ENCODE peak calls at places on chromosomes 5 and 9, in ten cellular contexts. J is heart left ventricle; D is mucosa of descending colon; W is neural progenitor cell; L is CD8-positive, alpha-beta T cell; A is GM20000; N is lower leg skin; Z is AG09309; S is epithelial cell of esophagus; C is heart right ventricle. U is an unnamed sample.

GRCh38 chr5:133393776-133394476 is 218.4 kb downstream of the FSTL4 start:
- DNase-seq in J (no peak), A (no peak), D (no peak), N (peak; percentile 7), L (no peak), C (no peak), Z (no peak), S (no peak), W (no peak), U (no peak)

GRCh38 chr5:169814522-169814921 is 165.8 kb downstream of the INSYN2B start:
- DNase-seq in A (no peak), Z (no peak), C (no peak), W (no peak), N (no peak), S (no peak), L (no peak), D (no peak), J (no peak), U (no peak)

GRCh38 chr9:134807726-134808125 is 72.9 kb upstream of the FCN2 start:
- DNase-seq in Z (peak; percentile 52), L (no peak), W (peak; percentile 24), J (no peak), C (no peak), S (no peak), D (no peak), A (no peak), N (no peak), U (no peak)

GRCh38 chr9:130499804-130500263 is 55.1 kb downstream of the ASS1 start:
- DNase-seq in A (no peak), C (no peak), W (no peak), D (peak; percentile 79), J (no peak), S (peak; percentile 82), N (no peak), L (no peak), Z (no peak), U (peak; percentile 16)

GRCh38 chr9:6904366-6904765 is 146.6 kb downstream of the KDM4C start:
- DNase-seq in A (no peak), C (no peak), S (no peak), L (no peak), W (no peak), J (no peak), Z (no peak), D (no peak), N (no peak), U (no peak)

GRCh38 chr5:154456540-154456939 is 10.7 kb downstream of the SAP30L start:
- DNase-seq in Z (no peak), N (no peak), W (no peak), J (no peak), S (no peak), A (no peak), D (no peak), C (no peak), L (no peak), U (no peak)

GRCh38 chr9:99753436-99753835 is 68.2 kb upstream of the NR4A3 start:
- DNase-seq in N (no peak), J (no peak), D (no peak), C (no peak), L (no peak), S (peak; percentile 83), W (no peak), Z (no peak), A (no peak), U (peak; percentile 11)

GRCh38 chr5:118326496-118327045 is 661.8 kb downstream of the DTWD2 start:
- DNase-seq in L (no peak), A (no peak), D (no peak), C (no peak), N (no peak), W (no peak), J (no peak), Z (no peak), S (peak; percentile 6), U (peak; percentile 60)

DNA sequence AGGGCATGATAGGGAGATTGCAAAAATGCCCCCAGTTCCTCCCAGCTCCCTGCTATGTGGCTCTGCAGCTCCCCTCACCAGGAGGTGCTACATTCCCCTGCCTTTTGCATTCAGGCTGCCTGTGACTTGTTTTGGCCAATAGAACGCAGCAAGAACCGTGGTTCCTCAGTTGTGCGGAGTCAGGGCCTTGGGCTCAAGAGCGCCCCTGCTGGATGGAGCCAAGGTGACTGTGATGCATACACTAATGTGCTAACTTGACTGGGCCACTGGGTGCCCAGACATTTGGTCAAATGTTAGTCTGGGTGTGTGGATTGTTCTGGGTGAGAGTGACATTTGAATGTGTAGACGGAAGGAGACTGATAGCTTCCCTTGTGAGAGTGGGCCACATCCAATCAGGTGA is 123.3 kb upstream of the MVB12B start:
- DNase-seq in L (no peak), Z (no peak), D (no peak), J (no peak), C (no peak), S (no peak), A (no peak), W (no peak), N (no peak), U (no peak)
- TF ChIP-seq CTCF in L (no peak), Z (no peak), D (no peak), J (no peak), C (no peak), S (no peak), A (peak; percentile 10), W (peak; percentile 25), N (no peak), U (peak; percentile 11)

DNA sequence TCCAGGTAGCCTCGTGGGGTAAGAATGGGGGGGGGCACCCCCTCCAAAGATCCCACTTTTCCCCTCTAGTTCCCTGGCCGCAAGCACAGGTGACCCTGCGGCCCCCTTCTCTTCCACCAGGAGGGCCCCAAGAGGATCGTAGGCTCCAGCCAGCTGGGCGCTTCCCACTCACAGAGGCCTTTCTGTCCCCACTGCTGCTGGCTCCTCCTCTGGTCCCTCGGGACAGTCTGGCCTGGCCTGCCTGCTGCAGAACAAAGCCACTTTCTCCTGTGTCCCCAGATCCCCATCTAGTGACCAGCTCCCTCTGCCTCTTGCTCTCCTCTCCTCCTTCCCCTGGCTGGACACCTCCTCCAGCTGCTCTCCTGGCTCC is 534 bp upstream of the SAPCD2 start:
- DNase-seq in L (no peak), J (peak; percentile 85), S (no peak), N (no peak), A (peak; percentile 51), D (no peak), C (peak; percentile 74), Z (no peak), W (no peak), U (no peak)
- TF ChIP-seq CTCF in L (no peak), J (no peak), S (peak; percentile 11), N (no peak), A (no peak), D (no peak), C (no peak), Z (peak; percentile 8), W (peak; percentile 12), U (no peak)

GRCh38 chr9:117413346-117414219 is 1.3 kb downstream of the ASTN2 start:
- DNase-seq in S (no peak), J (no peak), Z (no peak), N (no peak), W (peak; percentile 83), A (peak; percentile 23), L (no peak), D (no peak), C (no peak), U (no peak)

GRCh38 chr9:117415584-117415937 is 704 bp upstream of the ASTN2 start:
- DNase-seq in S (no peak), J (no peak), L (no peak), C (no peak), N (no peak), D (no peak), A (no peak), Z (no peak), W (peak; percentile 52), U (no peak)

GRCh38 chr9:117414906-117415583 is at the start of gene ASTN2:
- DNase-seq in Z (no peak), C (peak; percentile 14), A (peak; percentile 37), L (no peak), N (no peak), D (no peak), W (peak; percentile 68), S (no peak), J (peak; percentile 27), U (no peak)

GRCh38 chr9:117412841-117413240 is 2.0 kb downstream of the ASTN2 start:
- DNase-seq in N (no peak), Z (no peak), W (peak; percentile 44), A (no peak), S (no peak), L (no peak), C (no peak), J (no peak), D (no peak), U (no peak)

DNA sequence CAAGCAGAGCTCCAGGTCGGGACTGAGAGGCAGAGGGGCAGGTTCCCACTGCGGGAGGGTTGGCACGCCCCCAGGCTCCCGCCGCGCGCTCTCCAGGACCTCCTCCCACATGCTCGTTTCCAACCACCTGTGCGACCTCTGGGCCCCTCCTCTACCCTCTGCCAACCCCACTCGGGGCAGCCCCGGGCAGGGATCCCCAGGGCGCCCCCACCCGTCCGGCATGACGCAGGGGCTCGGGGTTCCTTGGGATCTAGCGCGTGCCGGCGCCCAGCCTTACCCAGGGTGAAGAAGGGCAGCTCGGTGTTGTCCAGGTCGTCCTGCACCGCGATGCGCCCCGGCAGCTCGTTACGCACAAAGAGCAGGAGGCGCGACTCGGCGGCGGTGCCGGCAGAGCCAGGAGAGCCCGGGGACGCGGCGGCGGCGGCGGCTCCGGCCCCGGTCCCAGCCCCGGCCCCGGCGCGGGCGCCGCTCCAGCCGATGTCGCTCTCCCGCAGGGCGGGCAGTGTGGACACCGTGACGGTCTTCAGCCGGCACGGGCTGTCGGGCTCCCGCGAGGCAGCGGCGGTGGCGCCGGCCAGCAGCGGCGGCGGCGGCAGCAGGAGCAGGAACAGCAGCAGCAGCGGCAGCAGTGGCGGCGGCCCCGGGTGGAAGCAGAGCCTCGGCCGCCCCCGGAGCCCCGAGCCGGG is 494 bp downstream of the ASTN2 start:
- DNase-seq in J (peak; percentile 29), Z (no peak), D (no peak), L (no peak), A (peak; percentile 34), W (peak; percentile 76), N (no peak), C (peak; percentile 25), S (peak; percentile 24), U (no peak)
- TF ChIP-seq CTCF in J (no peak), Z (no peak), D (no peak), L (no peak), A (no peak), W (peak; percentile 23), N (no peak), C (no peak), S (no peak), U (no peak)

GRCh38 chr5:157258450-157258849 is 7.5 kb upstream of the CYFIP2 start:
- DNase-seq in D (no peak), S (no peak), Z (no peak), A (no peak), C (no peak), W (no peak), J (no peak), L (no peak), N (no peak), U (no peak)

GRCh38 chr5:157263586-157264090 is 2.3 kb upstream of the CYFIP2 start:
- DNase-seq in Z (no peak), J (no peak), N (no peak), C (no peak), S (peak; percentile 70), L (no peak), A (no peak), W (no peak), D (no peak), U (peak; percentile 68)

DNA sequence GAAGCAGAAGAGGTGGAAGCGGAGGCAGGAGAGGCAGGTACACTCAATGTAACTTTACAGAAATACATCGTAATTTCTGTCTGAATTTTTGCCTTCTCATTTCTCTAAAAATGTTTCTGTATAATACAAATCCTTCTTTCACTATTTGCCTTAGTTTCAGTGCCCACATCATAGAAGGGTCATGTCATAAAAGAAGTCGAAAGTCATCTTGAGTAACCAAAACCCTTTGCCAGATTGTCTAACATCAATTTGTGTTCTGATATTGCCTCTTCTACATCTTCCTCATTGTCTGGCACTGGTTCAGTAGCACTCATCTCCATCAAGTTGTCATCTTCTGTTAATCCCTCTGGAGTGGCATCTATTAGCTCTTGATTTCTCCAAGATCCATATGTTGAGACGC is 6.2 kb upstream of the CYFIP2 start:
- DNase-seq in D (no peak), C (no peak), L (no peak), A (no peak), S (no peak), N (no peak), W (no peak), Z (no peak), J (no peak), U (no peak)
- TF ChIP-seq CTCF in D (no peak), C (no peak), L (no peak), A (no peak), S (no peak), N (no peak), W (no peak), Z (no peak), J (no peak), U (no peak)

U was measured in MCF 10A.